ENCODE peak calls at places on chromosomes 4 and X, in eight cellular contexts. N is adipocyte; P is GM23248; E is fibroblast of lung; R is spleen; S is sigmoid colon; C is K562; Z is CD4-positive, alpha-beta memory T cell. I is an unnamed sample. For H3K27me3 and H3K9me3, the result is how much of the 10 kb centered on the place peaks cover.

GRCh38 chr4:99847362-99847976 is 30.8 kb downstream of the DAPP1 start:
- DNase-seq in S (no peak), C (no peak), Z (peak), R (no peak), E (no peak), N (no peak), P (no peak), I (no peak)

GRCh38 chrX:43165343-43165920 is 387.5 kb upstream of the PPP1R2C start:
- DNase-seq in N (no peak), S (no peak), P (no peak), Z (no peak), E (no peak), R (no peak), C (no peak), I (no peak)

GRCh38 chr4:107255596-107255995 is 219.5 kb upstream of the DKK2 start:
- DNase-seq in C (no peak), P (no peak), R (no peak), E (peak), N (no peak), S (no peak), Z (no peak), I (no peak)

GRCh38 chr4:117085185-117085701 is at the start of gene TRAM1L1:
- DNase-seq in E (peak), S (peak), P (peak), C (peak), Z (no peak), N (peak), R (peak), I (peak)

GRCh38 chrX:150159537-150159936 is 203.6 kb upstream of the MAMLD1 start:
- DNase-seq in C (no peak), N (no peak), Z (no peak), S (no peak), E (no peak), R (no peak), P (no peak), I (no peak)

GRCh38 chr4:120053916-120054315 is 12.7 kb downstream of the MAD2L1 start:
- DNase-seq in S (no peak), E (no peak), Z (no peak), R (no peak), C (no peak), P (no peak), N (no peak), I (no peak)

GRCh38 chrX:110511238-110511637 is 152.6 kb downstream of the RTL9 start:
- DNase-seq in N (no peak), E (no peak), Z (no peak), S (no peak), R (no peak), C (no peak), P (no peak), I (no peak)

GRCh38 chr4:108492816-108493595 is 127.4 kb upstream of the RPL34 start:
- DNase-seq in R (peak), N (peak), P (peak), Z (peak), S (no peak), C (peak), E (peak), I (no peak)

GRCh38 chrX:104118765-104119164 is 6.4 kb downstream of the ZCCHC18 start:
- DNase-seq in P (no peak), S (no peak), C (no peak), Z (no peak), R (no peak), N (no peak), E (no peak), I (no peak)

GRCh38 chr4:87030606-87031441 is 96.0 kb downstream of the AFF1 start:
- DNase-seq in C (peak), P (peak), Z (no peak), E (no peak), S (no peak), R (no peak), N (peak), I (no peak)

GRCh38 chrX:75301060-75301459 is 27.2 kb downstream of the UPRT start:
- DNase-seq in N (peak), P (peak), S (no peak), E (peak), Z (no peak), C (no peak), R (no peak), I (no peak)

GRCh38 chr4:174136013-174136412 is 147.5 kb downstream of the FBXO8 start:
- DNase-seq in Z (no peak), R (no peak), C (no peak), P (peak), E (no peak), S (peak), N (peak), I (no peak)

GRCh38 chr4:140286503-140286902 is 86.9 kb upstream of the SCOC start:
- DNase-seq in C (no peak), N (peak), S (no peak), Z (no peak), R (no peak), P (peak), E (no peak), I (peak)

GRCh38 chr4:8914461-8915171 is 43.0 kb upstream of the HMX1 start:
- DNase-seq in S (peak), N (no peak), E (no peak), R (peak), P (no peak), C (peak), Z (no peak), I (no peak)

GRCh38 chr4:28248269-28248668 is 1387.6 kb downstream of the STIM2 start:
- DNase-seq in R (no peak), N (no peak), E (no peak), Z (no peak), P (no peak), S (no peak), C (no peak), I (no peak)

GRCh38 chr4:128858875-128859696 is 49.6 kb downstream of the JADE1 start:
- DNase-seq in N (peak), E (peak), P (peak), Z (no peak), R (no peak), C (no peak), S (no peak), I (peak)

GRCh38 chr4:181264908-181265307 is 978.3 kb upstream of the TENM3 start:
- DNase-seq in C (no peak), R (no peak), P (no peak), S (no peak), N (no peak), E (no peak), Z (no peak), I (no peak)

GRCh38 chrX:9420513-9420912 is 44.3 kb upstream of the TBL1X start:
- DNase-seq in P (no peak), N (no peak), Z (no peak), C (no peak), S (no peak), R (no peak), E (no peak), I (peak)

GRCh38 chr4:26069218-26069617 is 155.2 kb downstream of the SMIM20 start:
- DNase-seq in R (no peak), N (no peak), P (peak), Z (no peak), C (peak), E (peak), S (no peak), I (no peak)

GRCh38 chr4:156298230-156298629 is 344.6 kb upstream of the CTSO start:
- DNase-seq in C (no peak), S (peak), N (peak), Z (no peak), P (peak), R (no peak), E (peak), I (peak)

GRCh38 chr4:121696140-121696640 is 590 bp downstream of the ANXA5 start:
- DNase-seq in Z (peak), P (peak), E (peak), R (peak), C (no peak), N (peak), S (peak), I (peak)

GRCh38 chrX:10444204-10444603 is 176.2 kb downstream of the MID1 start:
- DNase-seq in C (no peak), P (no peak), R (no peak), E (no peak), N (no peak), S (no peak), Z (no peak), I (no peak)

GRCh38 chrX:35166023-35166422 is 223.4 kb downstream of the FAM47B start:
- DNase-seq in C (no peak), E (no peak), S (no peak), R (no peak), N (no peak), P (no peak), Z (no peak), I (peak)

GRCh38 chr4:81754169-81754568 is 282.5 kb upstream of the RASGEF1B start:
- DNase-seq in R (no peak), S (no peak), N (no peak), C (no peak), P (peak), E (no peak), Z (no peak), I (no peak)

GRCh38 chr4:4386296-4386735 is 586 bp upstream of the NSG1 start:
- DNase-seq in C (no peak), E (no peak), S (peak), N (peak), P (no peak), Z (peak), R (no peak), I (no peak)
- H3K27me3 ChIP-seq in C (half or more), E (under half), S (half or more), N (under half), P (half or more), Z (under half), R (under half), I (under half)

GRCh38 chr4:85475631-85476233 is 782 bp downstream of the ARHGAP24 start:
- DNase-seq in C (no peak), S (no peak), P (peak), E (no peak), Z (no peak), N (peak), R (no peak), I (peak)

GRCh38 chr4:85478576-85478975 is 3.6 kb downstream of the ARHGAP24 start:
- DNase-seq in E (peak), P (peak), R (no peak), C (no peak), S (no peak), Z (no peak), N (peak), I (no peak)

GRCh38 chr4:85474818-85475630 is at the start of gene ARHGAP24:
- DNase-seq in C (peak), E (peak), N (peak), P (peak), R (peak), Z (no peak), S (peak), I (peak)

GRCh38 chr4:85474356-85474755 is 594 bp upstream of the ARHGAP24 start:
- DNase-seq in E (no peak), P (no peak), S (no peak), Z (no peak), N (peak), R (no peak), C (no peak), I (no peak)

GRCh38 chr4:85477538-85477937 is 2.6 kb downstream of the ARHGAP24 start:
- DNase-seq in C (no peak), E (no peak), P (peak), Z (no peak), N (no peak), R (no peak), S (no peak), I (peak)
- H3K4me3 ChIP-seq in C (no peak), E (no peak), P (peak), Z (no peak), N (peak), R (peak), S (no peak), I (no peak)

DNA sequence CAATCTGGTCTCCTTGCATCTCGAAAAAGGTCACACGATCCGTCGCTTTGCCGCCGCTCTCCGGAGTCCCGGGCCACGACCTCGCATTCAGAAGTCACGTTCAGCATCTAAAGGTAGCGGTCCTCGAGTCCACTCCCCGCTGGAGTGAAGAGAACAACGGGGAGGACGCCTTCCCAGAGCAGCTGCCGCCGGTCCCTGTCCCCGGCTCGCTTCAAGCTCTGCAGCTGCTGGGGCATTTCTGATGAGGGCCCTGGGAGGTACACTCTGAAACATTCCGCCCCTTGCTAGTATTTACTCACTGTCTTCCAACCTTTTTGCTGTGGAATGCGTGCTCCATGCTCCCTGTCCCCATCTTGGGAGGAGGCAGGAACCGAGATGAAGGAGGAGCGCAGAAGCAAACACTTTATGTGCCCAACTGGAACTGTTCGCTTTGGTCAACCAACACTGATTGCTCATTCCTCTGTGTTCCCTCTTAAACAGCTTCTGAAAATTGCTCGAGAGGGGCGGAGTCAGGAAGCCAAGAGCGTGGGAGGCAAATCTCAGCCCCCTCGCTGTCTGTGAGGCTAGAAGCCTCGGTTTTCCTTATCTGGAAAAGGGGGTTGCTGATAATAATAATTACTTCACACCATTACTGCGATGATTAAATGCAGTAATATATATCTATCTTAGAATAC is 6.4 kb upstream of the VAMP7 start:
- DNase-seq in N (no peak), R (no peak), Z (no peak), P (no peak), C (no peak), E (no peak), S (no peak), I (no peak)
- H3K9me3 ChIP-seq in N (under half), R (under half), Z (under half), P (under half), C (under half), E (under half), S (under half), I (under half)

DNA sequence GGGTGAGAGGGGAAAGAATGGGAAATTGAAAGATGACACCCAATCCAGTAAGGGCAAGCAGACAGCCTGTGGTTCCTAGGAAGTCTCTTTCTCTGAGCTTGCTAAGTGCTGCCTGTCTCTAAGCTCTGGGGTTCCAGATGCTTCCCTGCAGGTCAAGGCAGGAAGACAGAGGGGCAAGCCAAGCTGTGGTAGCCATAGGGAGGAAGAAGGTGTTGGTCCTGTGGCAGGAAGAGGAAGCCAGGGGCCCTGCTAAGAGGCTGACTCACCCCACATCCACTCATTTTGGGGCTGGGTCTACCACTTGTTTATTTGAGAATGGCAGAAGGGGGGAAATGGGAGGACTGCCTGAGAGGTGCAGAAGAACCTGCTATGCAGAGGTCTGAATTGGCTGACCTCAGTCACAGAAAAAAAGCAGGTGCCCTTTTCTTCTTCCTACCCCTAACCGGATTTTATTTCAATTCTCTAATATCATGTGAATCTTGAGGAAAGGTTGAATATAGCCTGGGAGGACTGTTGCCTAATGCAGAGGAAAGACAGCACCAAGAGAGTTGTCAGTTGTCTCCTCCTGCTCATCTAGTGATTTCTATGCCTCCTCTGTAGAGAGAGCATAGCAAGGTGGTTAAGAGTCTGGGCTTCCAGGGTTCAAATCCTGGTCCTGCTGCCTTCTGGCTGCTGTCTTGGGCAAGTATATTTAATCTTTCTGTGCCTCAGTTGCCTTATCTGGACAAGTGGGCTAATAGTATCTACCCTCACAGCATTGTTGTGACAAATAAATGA is 27.4 kb downstream of the HOPX start:
- DNase-seq in E (peak), S (no peak), P (no peak), Z (peak), N (no peak), R (no peak), C (no peak), I (no peak)
- H3K27me3 ChIP-seq in E (under half), S (under half), P (half or more), Z (under half), N (under half), R (under half), C (under half), I (under half)

GRCh38 chr4:184481544-184481943 is 7.2 kb upstream of the IRF2 start:
- DNase-seq in Z (no peak), P (no peak), S (no peak), C (no peak), E (no peak), N (no peak), R (no peak), I (no peak)

GRCh38 chr4:184485279-184485678 is 10.9 kb upstream of the IRF2 start:
- DNase-seq in Z (no peak), E (no peak), C (no peak), N (no peak), S (no peak), R (no peak), P (no peak), I (no peak)

GRCh38 chr4:184489771-184490170 is 15.4 kb upstream of the IRF2 start:
- DNase-seq in R (peak), E (no peak), P (no peak), N (no peak), Z (no peak), C (no peak), S (no peak), I (no peak)

DNA sequence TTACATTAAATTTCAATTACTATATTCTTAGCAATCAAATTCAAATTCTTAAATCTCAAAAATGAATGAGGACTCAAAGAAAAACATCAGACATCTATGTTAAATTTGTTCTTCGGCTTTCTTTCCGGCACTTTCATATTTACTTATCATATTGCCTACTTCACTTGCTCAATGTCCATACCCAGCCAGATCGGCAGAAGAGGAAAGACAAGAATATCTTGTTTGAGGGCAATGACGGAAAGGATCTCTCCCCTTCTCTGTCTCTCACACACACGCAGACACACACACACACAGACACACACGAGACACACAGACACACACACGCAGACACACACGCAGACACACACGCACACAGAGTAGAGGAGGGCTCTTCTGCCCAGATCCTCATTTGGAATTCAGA is 13.2 kb upstream of the IRF2 start:
- DNase-seq in C (no peak), E (no peak), P (no peak), R (no peak), S (no peak), Z (no peak), N (no peak), I (no peak)
- H3K4me3 ChIP-seq in C (no peak), E (no peak), P (no peak), R (no peak), S (no peak), Z (no peak), N (no peak), I (no peak)

GRCh38 chrX:156003486-156004185 is 6.1 kb downstream of the IL9R start:
- DNase-seq in S (no peak), Z (no peak), P (no peak), C (no peak), E (no peak), R (no peak), N (no peak), I (no peak)
- H3K9me3 ChIP-seq in S (under half), Z (under half), P (under half), C (under half), E (under half), R (under half), N (under half), I (under half)